ENCODE peak calls at places on chromosomes 11 and 22, in ten cellular contexts. Q is stimulated activated CD8-positive, alpha-beta memory T cell treated with anti-CD3 and anti-CD28 coated beads, Interleukin-7, amount 100 ng/mL, for 1 hour; M is stimulated activated naive CD8-positive, alpha-beta T cell treated with anti-CD3 and anti-CD28 coated beads, Interleukin-15, Interleukin-2, amounts not matched to agents 100 U/mL and 50 U/mL, for 24 hours; Z is iris pigment epithelial cell; W is nephron progenitor cell; K is NCI-H1417; Y is neuronal stem cell; X is left cardiac atrium; B is amniotic stem cell; F is heart right ventricle. C is an unnamed sample.

GRCh38 chr22:38062782-38063181 is 5.6 kb downstream of the PICK1 start:
- DNase-seq in Q (no peak), M (no peak), Z (no peak), W (no peak), K (no peak), Y (no peak), X (peak; percentile 47), B (no peak), F (no peak), C (no peak)

GRCh38 chr11:34601609-34602008 is 19.3 kb upstream of the EHF start:
- DNase-seq in Q (no peak), M (no peak), Z (no peak), W (no peak), K (no peak), Y (no peak), X (no peak), B (no peak), F (no peak), C (no peak)

GRCh38 chr22:42910221-42910942 is 53.3 kb upstream of the ARFGAP3 start:
- DNase-seq in Q (no peak), M (no peak), Z (no peak), W (no peak), K (no peak), Y (no peak), X (no peak), B (no peak), F (no peak), C (no peak)

GRCh38 chr22:19149047-19149883 is 827 bp downstream of the GSC2 start:
- DNase-seq in Q (no peak), M (peak; percentile 37), Z (peak; percentile 22), W (peak; percentile 71), K (no peak), Y (no peak), X (no peak), B (no peak), F (no peak), C (no peak)

GRCh38 chr11:110833033-110833484 is 120.8 kb upstream of the ARHGAP20 start:
- DNase-seq in Q (no peak), M (no peak), Z (peak; percentile 90), W (no peak), K (no peak), Y (no peak), X (no peak), B (no peak), F (no peak), C (peak; percentile 84)

GRCh38 chr11:12207384-12208150 is 97.2 kb downstream of the MICAL2 start:
- DNase-seq in Q (no peak), M (peak; percentile 61), Z (peak; percentile 91), W (no peak), K (no peak), Y (no peak), X (no peak), B (no peak), F (no peak), C (peak; percentile 61)

GRCh38 chr22:42946551-42947198 is 68.3 kb downstream of the PACSIN2 start:
- DNase-seq in Q (no peak), M (no peak), Z (no peak), W (no peak), K (no peak), Y (no peak), X (no peak), B (no peak), F (no peak), C (no peak)

GRCh38 chr22:46895753-46896152 is 133.3 kb downstream of the TBC1D22A start:
- DNase-seq in Q (no peak), M (no peak), Z (no peak), W (no peak), K (no peak), Y (no peak), X (no peak), B (no peak), F (no peak), C (no peak)

GRCh38 chr11:35083181-35084061 is 55.5 kb upstream of the CD44 start:
- DNase-seq in Q (peak; percentile 34), M (peak; percentile 69), Z (peak; percentile 88), W (no peak), K (peak; percentile 95), Y (no peak), X (peak; percentile 63), B (peak; percentile 95), F (peak; percentile 33), C (peak; percentile 99)

GRCh38 chr11:120027546-120028180 is 110.2 kb downstream of the TRIM29 start:
- DNase-seq in Q (no peak), M (no peak), Z (no peak), W (no peak), K (no peak), Y (no peak), X (no peak), B (no peak), F (no peak), C (no peak)

GRCh38 chr22:27201741-27202140 is 544.4 kb downstream of the MIAT start:
- DNase-seq in Q (no peak), M (no peak), Z (peak; percentile 42), W (no peak), K (no peak), Y (no peak), X (no peak), B (no peak), F (no peak), C (peak; percentile 49)

GRCh38 chr11:69915501-69916250 is 96.5 kb upstream of the FGF3 start:
- DNase-seq in Q (no peak), M (peak; percentile 73), Z (peak; percentile 35), W (peak; percentile 93), K (peak; percentile 42), Y (peak; percentile 80), X (peak; percentile 91), B (peak; percentile 49), F (peak; percentile 85), C (peak; percentile 72)

GRCh38 chr11:117096140-117096972 is 1.9 kb downstream of the SIK3 start:
- DNase-seq in Q (no peak), M (peak; percentile 28), Z (no peak), W (no peak), K (no peak), Y (no peak), X (no peak), B (no peak), F (no peak), C (no peak)

GRCh38 chr11:72721689-72722049 is 30.5 kb downstream of the ARAP1 start:
- DNase-seq in Q (no peak), M (peak; percentile 50), Z (peak; percentile 45), W (no peak), K (no peak), Y (no peak), X (no peak), B (no peak), F (no peak), C (no peak)

GRCh38 chr11:75858613-75859012 is 43.6 kb downstream of the UVRAG start:
- DNase-seq in Q (no peak), M (no peak), Z (peak; percentile 76), W (no peak), K (no peak), Y (no peak), X (no peak), B (no peak), F (no peak), C (peak; percentile 71)

GRCh38 chr22:28925916-28926315 is 42.5 kb downstream of the ZNRF3 start:
- DNase-seq in Q (no peak), M (no peak), Z (no peak), W (no peak), K (no peak), Y (no peak), X (no peak), B (no peak), F (no peak), C (no peak)

GRCh38 chr11:105229257-105229656 is 89.7 kb upstream of the CARD18 start:
- DNase-seq in Q (no peak), M (no peak), Z (peak; percentile 71), W (no peak), K (no peak), Y (no peak), X (no peak), B (no peak), F (no peak), C (peak; percentile 85)

GRCh38 chr11:128852327-128853023 is 14.6 kb downstream of the KCNJ1 start:
- DNase-seq in Q (no peak), M (no peak), Z (no peak), W (no peak), K (no peak), Y (no peak), X (peak; percentile 63), B (no peak), F (peak; percentile 44), C (no peak)

GRCh38 chr11:63745304-63746170 is 23.0 kb downstream of the ZFTA start:
- DNase-seq in Q (no peak), M (no peak), Z (no peak), W (no peak), K (no peak), Y (no peak), X (no peak), B (no peak), F (no peak), C (no peak)

GRCh38 chr22:49724893-49725489 is 102.7 kb downstream of the BRD1 start:
- DNase-seq in Q (peak; percentile 13), M (peak; percentile 84), Z (peak; percentile 58), W (peak; percentile 89), K (peak; percentile 29), Y (peak; percentile 67), X (peak; percentile 66), B (no peak), F (peak; percentile 69), C (no peak)

GRCh38 chr11:56843816-56844215 is 95.3 kb upstream of the OR9G4 start:
- DNase-seq in Q (no peak), M (no peak), Z (no peak), W (no peak), K (no peak), Y (no peak), X (no peak), B (no peak), F (no peak), C (no peak)

GRCh38 chr11:45089845-45090499 is 56.5 kb upstream of the PRDM11 start:
- DNase-seq in Q (no peak), M (peak; percentile 16), Z (peak; percentile 42), W (no peak), K (no peak), Y (no peak), X (no peak), B (no peak), F (no peak), C (peak; percentile 60)

GRCh38 chr11:3123316-3123715 is 41.8 kb downstream of the OSBPL5 start:
- DNase-seq in Q (no peak), M (no peak), Z (no peak), W (no peak), K (peak; percentile 68), Y (no peak), X (peak; percentile 84), B (no peak), F (peak; percentile 85), C (peak; percentile 59)

GRCh38 chr11:111819161-111820058 is 52.0 kb downstream of the ALG9 start:
- DNase-seq in Q (no peak), M (no peak), Z (peak; percentile 92), W (no peak), K (no peak), Y (no peak), X (peak; percentile 55), B (peak; percentile 26), F (no peak), C (peak; percentile 87)

GRCh38 chr11:12232160-12232559 is 121.8 kb downstream of the MICAL2 start:
- DNase-seq in Q (no peak), M (no peak), Z (no peak), W (no peak), K (no peak), Y (no peak), X (no peak), B (no peak), F (no peak), C (peak; percentile 54)

GRCh38 chr11:45660717-45661416 is 4.6 kb downstream of the CHST1 start:
- DNase-seq in Q (no peak), M (no peak), Z (no peak), W (no peak), K (no peak), Y (no peak), X (no peak), B (no peak), F (no peak), C (no peak)

GRCh38 chr11:112173152-112173551 is 2.2 kb upstream of the BCO2 start:
- DNase-seq in Q (no peak), M (no peak), Z (no peak), W (no peak), K (no peak), Y (no peak), X (no peak), B (no peak), F (peak; percentile 18), C (no peak)

GRCh38 chr11:108069947-108070346 is 51.4 kb upstream of the ACAT1 start:
- DNase-seq in Q (no peak), M (no peak), Z (peak; percentile 84), W (no peak), K (no peak), Y (no peak), X (no peak), B (peak; percentile 12), F (no peak), C (peak; percentile 70)